ENCODE peak calls at places on chromosomes 2 and 18, in six cellular contexts. K is GM12878, C is IMR-90, G is K562, L is HepG2, T is A549. O is an unnamed sample.

GRCh38 chr18:35477497-35477896 is 20.3 kb downstream of the INO80C start:
- DNase-seq in L (no peak), C (no peak), T (no peak), G (no peak), K (no peak), O (no peak)

GRCh38 chr2:45578056-45578843 is 32.8 kb downstream of the SRBD1 start:
- DNase-seq in T (peak), G (peak), K (no peak), C (peak), L (peak), O (peak)

GRCh38 chr18:37559194-37559593 is 6.4 kb downstream of the CELF4 start:
- DNase-seq in T (no peak), K (no peak), G (no peak), C (no peak), L (no peak), O (no peak)

GRCh38 chr2:238403632-238404405 is 22.9 kb upstream of the ASB1 start:
- DNase-seq in L (peak), T (no peak), C (no peak), K (no peak), G (no peak), O (no peak)

GRCh38 chr2:181900007-181900651 is 8.6 kb downstream of the ITPRID2 start:
- DNase-seq in T (no peak), L (peak), C (no peak), K (no peak), G (no peak), O (no peak)

GRCh38 chr2:212945526-212945925 is 205.9 kb downstream of the IKZF2 start:
- DNase-seq in C (no peak), T (no peak), K (no peak), L (no peak), G (no peak), O (no peak)

GRCh38 chr2:186059096-186059495 is 320.5 kb downstream of the FSIP2 start:
- DNase-seq in L (no peak), T (no peak), K (no peak), G (no peak), C (peak), O (no peak)

GRCh38 chr18:8188196-8188595 is 421.0 kb upstream of the RAB12 start:
- DNase-seq in T (no peak), L (no peak), C (peak), K (no peak), G (no peak), O (no peak)

GRCh38 chr18:46712406-46712805 is 44.4 kb downstream of the ST8SIA5 start:
- DNase-seq in T (no peak), K (no peak), C (peak), L (no peak), G (no peak), O (no peak)

GRCh38 chr18:79575891-79576685 is 103.5 kb upstream of the CTDP1 start:
- DNase-seq in G (no peak), C (peak), K (no peak), L (no peak), T (no peak), O (no peak)

GRCh38 chr2:227407601-227408089 is 19.9 kb upstream of the SCYGR1 start:
- DNase-seq in T (peak), G (no peak), K (no peak), L (no peak), C (no peak), O (no peak)
- TF ChIP-seq BHLHE40 in T (no peak), G (no peak), K (no peak), L (no peak), C (no peak), O (no peak)

DNA sequence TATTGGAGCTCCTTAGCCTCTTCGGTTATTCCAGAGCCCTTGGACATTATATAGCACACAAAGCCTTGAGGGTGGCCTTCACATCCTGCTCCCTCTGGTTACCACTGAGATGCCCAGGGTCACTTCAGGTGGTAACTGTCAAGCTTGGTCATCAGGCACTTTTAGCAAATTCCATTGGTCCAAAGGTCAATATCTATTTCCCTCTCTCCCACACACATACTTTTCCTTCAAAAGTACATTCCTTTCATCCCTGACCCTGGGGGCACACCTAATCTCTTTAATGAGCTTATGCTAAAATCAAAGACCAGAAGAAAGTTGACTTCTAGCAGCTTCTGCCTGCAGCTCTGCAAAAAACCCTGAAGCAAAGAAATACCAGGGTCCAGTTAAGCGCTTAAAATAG is 172.0 kb upstream of the NRP2 start:
- DNase-seq in T (no peak), L (peak), K (no peak), G (no peak), C (no peak), O (no peak)
- TF ChIP-seq BHLHE40 in T (no peak), L (no peak), K (no peak), G (no peak), C (no peak), O (no peak)

DNA sequence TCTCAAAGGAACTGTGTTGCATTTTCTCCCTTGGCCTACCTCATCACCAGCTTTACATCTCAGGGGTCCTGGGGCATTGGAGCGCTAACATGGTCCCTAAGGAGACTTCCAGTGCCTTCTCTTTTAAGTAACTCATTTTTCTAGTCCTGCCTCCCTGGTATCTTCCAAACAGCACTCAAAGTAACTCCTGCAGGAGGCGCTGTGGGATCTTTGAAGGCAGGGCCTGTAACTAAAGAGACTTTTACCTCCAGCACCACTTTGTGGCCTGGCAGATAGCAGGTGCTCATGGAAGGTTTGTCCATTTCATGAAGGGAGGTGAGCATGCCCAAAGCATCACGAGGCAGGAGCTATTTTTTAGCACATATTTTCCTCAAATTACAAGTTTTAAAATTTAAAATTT is 411.0 kb upstream of the GYPC start:
- DNase-seq in K (peak), L (peak), T (no peak), G (peak), C (no peak), O (peak)
- TF ChIP-seq BHLHE40 in K (no peak), L (no peak), T (no peak), G (no peak), C (no peak), O (no peak)

DNA sequence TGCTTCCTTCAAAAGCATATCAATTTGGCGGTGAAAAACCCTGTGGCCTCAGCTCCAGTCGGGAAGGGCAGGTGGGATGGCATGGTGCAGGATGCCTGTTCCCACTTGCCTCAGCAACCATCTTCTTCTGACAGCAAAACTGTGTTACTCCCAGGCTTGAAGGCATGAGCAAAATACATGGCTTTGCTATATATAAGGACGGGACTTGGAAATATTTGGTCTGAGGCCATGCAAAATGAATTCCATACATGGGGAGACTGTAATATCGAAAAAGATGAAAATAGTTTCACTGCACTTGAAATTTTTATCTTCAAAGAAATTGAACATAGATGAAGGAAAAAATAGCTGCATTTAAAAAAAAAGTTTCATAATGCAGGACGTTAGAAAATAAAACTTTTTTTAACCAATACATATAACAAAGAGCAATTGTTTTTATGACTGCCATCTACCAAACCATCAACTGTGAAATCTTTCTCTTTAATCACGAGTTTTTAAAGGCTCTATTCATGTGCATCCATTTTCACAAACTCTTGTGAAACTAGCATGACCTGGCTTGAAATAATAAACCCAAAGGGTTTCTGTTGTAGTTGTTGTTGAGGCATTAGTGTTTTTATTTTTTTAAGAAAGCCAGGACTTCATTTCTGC is 99.0 kb downstream of the AFF3 start:
- DNase-seq in L (no peak), G (no peak), C (no peak), K (no peak), T (no peak), O (no peak)
- TF ChIP-seq BHLHE40 in L (no peak), G (no peak), C (no peak), K (no peak), T (no peak), O (no peak)

DNA sequence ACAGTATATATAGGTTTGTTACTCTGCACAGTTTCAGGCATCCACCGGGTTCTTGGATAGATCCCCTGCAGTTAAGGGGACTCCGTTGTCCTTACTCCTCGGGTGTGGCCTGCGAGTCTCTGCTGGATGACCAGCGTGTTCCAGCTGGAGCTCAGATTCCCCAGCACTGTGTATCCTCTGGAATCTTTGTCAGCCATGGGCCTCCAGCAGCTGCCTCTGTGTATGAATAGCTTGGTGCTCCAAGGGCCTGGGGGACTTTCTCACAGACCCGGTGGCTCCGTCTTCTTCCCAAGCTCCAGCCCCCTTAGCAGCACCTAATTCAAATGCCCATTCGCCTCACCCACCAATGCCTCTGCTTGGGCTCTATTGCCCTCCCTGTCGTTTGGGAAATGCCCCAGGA is 6.3 kb downstream of the ANO7 start:
- DNase-seq in T (no peak), C (no peak), K (no peak), G (no peak), L (no peak), O (no peak)
- TF ChIP-seq BHLHE40 in T (no peak), C (no peak), K (no peak), G (no peak), L (no peak), O (no peak)